ENCODE peak calls at places on chromosomes 16 and 17, in six cellular contexts. I is A549, K is GM12878, P is HepG2, D is endothelial cell of umbilical vein, N is K562. J is an unnamed sample.

GRCh38 chr17:31470592-31470991 is 79.1 kb downstream of the RAB11FIP4 start:
- DNase-seq in K (no peak), I (no peak), N (no peak), D (no peak), P (no peak), J (no peak)

GRCh38 chr16:8958344-8958808 is 5.3 kb downstream of the USP7 start:
- DNase-seq in K (no peak), D (peak; percentile 54), I (no peak), N (no peak), P (no peak), J (peak; percentile 74)

GRCh38 chr17:45380046-45380765 is 52.5 kb downstream of the ARHGAP27 start:
- DNase-seq in N (no peak), I (no peak), D (no peak), P (no peak), K (no peak), J (no peak)

GRCh38 chr17:31678431-31678830 is 180.6 kb downstream of the COPRS start:
- DNase-seq in N (no peak), I (no peak), P (no peak), D (no peak), K (no peak), J (peak; percentile 78)

GRCh38 chr17:64230551-64231408 is 32.3 kb downstream of the TEX2 start:
- DNase-seq in N (no peak), D (peak; percentile 28), K (no peak), I (peak; percentile 14), P (no peak), J (no peak)

GRCh38 chr16:50674831-50675230 is 6.3 kb downstream of the SNX20 start:
- DNase-seq in P (no peak), K (no peak), D (no peak), I (no peak), N (no peak), J (no peak)

GRCh38 chr16:754208-755097 is 6.1 kb upstream of the MSLN start:
- DNase-seq in P (no peak), I (no peak), N (no peak), D (no peak), K (no peak), J (peak; percentile 64)

GRCh38 chr16:1154291-1154886 is 1.5 kb downstream of the CACNA1H start:
- DNase-seq in I (peak; percentile 74), N (no peak), P (no peak), K (no peak), D (no peak), J (no peak)

GRCh38 chr17:40846515-40847155 is 20.4 kb downstream of the KRT12 start:
- DNase-seq in P (no peak), N (no peak), I (no peak), K (no peak), D (no peak), J (no peak)

GRCh38 chr17:57606111-57606875 is 138.8 kb downstream of the CCDC182 start:
- DNase-seq in K (no peak), D (no peak), I (no peak), N (no peak), P (no peak), J (no peak)

GRCh38 chr17:42617956-42618431 is 8.5 kb downstream of the TUBG1 start:
- DNase-seq in K (peak; percentile 47), N (peak; percentile 50), D (no peak), I (no peak), P (no peak), J (no peak)

GRCh38 chr16:25109643-25110042 is 1.9 kb upstream of the LCMT1 start:
- DNase-seq in K (no peak), P (peak; percentile 74), I (peak; percentile 91), D (peak; percentile 83), N (no peak), J (no peak)

GRCh38 chr17:8744086-8744781 is 402 bp downstream of the CCDC42 start:
- DNase-seq in D (no peak), K (no peak), N (no peak), P (no peak), I (no peak), J (no peak)

GRCh38 chr16:70151941-70152509 is 21.6 kb upstream of the CLEC18C start:
- DNase-seq in P (no peak), D (no peak), N (peak; percentile 8), K (no peak), I (no peak), J (no peak)

GRCh38 chr16:65809627-65810026 is 556.9 kb upstream of the CDH5 start:
- DNase-seq in I (no peak), D (no peak), P (no peak), K (no peak), N (no peak), J (no peak)

GRCh38 chr17:40347319-40348135 is 17.0 kb downstream of the GJD3 start:
- DNase-seq in P (no peak), K (no peak), D (peak; percentile 32), N (no peak), I (no peak), J (no peak)

DNA sequence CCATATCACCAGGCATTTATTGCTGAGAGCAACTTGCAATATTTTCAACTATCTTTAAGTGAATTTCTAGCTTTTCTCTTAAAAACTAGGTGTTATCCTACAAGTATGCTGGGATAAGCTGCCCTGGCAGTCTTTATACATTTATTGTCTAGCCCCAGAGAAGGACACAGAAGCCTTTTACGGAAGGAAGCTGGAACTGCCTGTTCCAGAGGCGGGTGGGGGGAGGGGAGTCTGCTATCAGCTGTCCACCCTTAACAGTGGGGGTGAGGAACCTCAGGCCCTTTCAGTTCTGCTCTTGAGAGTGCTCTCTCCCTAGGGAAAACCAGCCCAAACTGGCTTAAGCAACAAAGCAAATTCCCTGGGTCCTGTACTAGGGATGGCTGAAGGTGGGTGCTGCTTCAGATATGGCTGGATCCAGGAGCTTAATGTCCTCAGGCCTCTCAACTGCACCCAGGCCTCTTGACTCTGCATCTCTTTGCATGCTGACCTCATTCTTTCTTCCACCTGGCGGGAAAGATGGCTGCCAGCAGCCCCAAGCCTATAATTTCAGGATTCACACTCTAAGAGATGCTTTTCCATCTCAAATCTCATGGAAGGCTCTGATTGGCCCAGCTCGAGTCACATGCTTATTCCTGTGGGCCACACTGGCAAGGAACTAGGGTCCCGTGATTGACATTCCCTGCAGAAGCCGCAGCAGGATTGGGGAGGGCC is 16.6 kb downstream of the NAGPA start:
- DNase-seq in N (no peak), P (no peak), I (no peak), D (no peak), K (no peak), J (peak; percentile 39)
- TF ChIP-seq MAX in N (no peak), P (no peak), I (no peak), D (no peak), K (no peak), J (no peak)

GRCh38 chr16:74868501-74868900 is 93.9 kb upstream of the FA2H start:
- DNase-seq in D (peak; percentile 75), N (no peak), K (no peak), P (peak; percentile 76), I (no peak), J (no peak)

GRCh38 chr16:74868035-74868434 is 93.4 kb upstream of the FA2H start:
- DNase-seq in N (no peak), P (no peak), K (no peak), I (no peak), D (no peak), J (no peak)

GRCh38 chr16:74865922-74866598 is 91.4 kb upstream of the FA2H start:
- DNase-seq in D (no peak), K (no peak), P (peak; percentile 58), I (no peak), N (no peak), J (no peak)

GRCh38 chr16:74867281-74867849 is 92.7 kb upstream of the FA2H start:
- DNase-seq in P (no peak), N (no peak), I (no peak), D (no peak), K (no peak), J (no peak)

GRCh38 chr16:74862743-74863244 is 88.2 kb upstream of the FA2H start:
- DNase-seq in I (peak; percentile 63), N (peak; percentile 73), P (peak; percentile 66), D (peak; percentile 61), K (peak; percentile 45), J (peak; percentile 66)
- TF ChIP-seq MYC in I (no peak), N (peak; percentile 10), P (no peak), D (no peak), K (no peak), J (no peak)

GRCh38 chr16:84820305-84820684 is 510 bp downstream of the CRISPLD2 start:
- DNase-seq in N (no peak), D (no peak), K (no peak), I (no peak), P (no peak), J (no peak)
- TF ChIP-seq MAX in N (no peak), D (no peak), K (no peak), I (no peak), P (no peak), J (no peak)

GRCh38 chr16:67114793-67115192 is 5.1 kb downstream of the PHAF1 start:
- DNase-seq in P (no peak), N (no peak), D (no peak), I (no peak), K (no peak), J (no peak)

GRCh38 chr16:67116388-67117311 is 6.9 kb downstream of the PHAF1 start:
- DNase-seq in P (peak; percentile 66), K (no peak), I (no peak), D (peak; percentile 26), N (no peak), J (peak; percentile 62)

GRCh38 chr16:67112591-67113399 is 3.1 kb downstream of the PHAF1 start:
- DNase-seq in K (no peak), P (peak; percentile 62), N (no peak), I (no peak), D (peak; percentile 7), J (no peak)

GRCh38 chr16:67117716-67118115 is 8.0 kb downstream of the PHAF1 start:
- DNase-seq in N (no peak), K (no peak), I (no peak), P (no peak), D (no peak), J (no peak)

DNA sequence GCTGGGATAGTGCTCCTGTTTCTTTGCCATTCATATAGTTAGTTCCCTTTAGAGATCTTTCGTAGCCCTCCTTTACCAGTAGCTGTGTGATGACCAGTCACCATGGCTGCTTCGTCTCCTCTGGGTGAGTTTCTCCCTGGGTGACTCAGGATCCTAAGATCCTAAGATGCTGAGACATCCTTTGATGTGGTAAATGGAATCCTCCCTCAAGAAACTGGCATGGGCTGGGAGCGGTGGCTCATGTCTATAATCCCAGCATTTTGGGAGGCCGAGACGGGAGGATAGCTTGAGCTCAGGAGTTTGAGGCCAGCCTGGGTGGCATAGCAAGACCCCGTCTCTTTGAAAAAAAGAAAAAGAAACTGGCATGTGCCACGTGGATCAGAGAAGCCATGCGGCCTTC is 5.9 kb downstream of the PHAF1 start:
- DNase-seq in I (peak; percentile 58), P (no peak), N (no peak), K (no peak), D (no peak), J (no peak)
- TF ChIP-seq MYC in I (no peak), P (no peak), N (no peak), K (no peak), D (no peak), J (no peak)

GRCh38 chr17:74212262-74212912 is 984 bp upstream of the TTYH2 start:
- DNase-seq in D (peak; percentile 20), N (peak; percentile 40), K (no peak), P (no peak), I (no peak), J (peak; percentile 61)

GRCh38 chr17:74212913-74213791 is at the start of gene TTYH2:
- DNase-seq in P (peak; percentile 77), K (no peak), N (peak; percentile 91), D (peak; percentile 73), I (peak; percentile 77), J (peak; percentile 85)

GRCh38 chr17:74210191-74211140 is 2.9 kb upstream of the TTYH2 start:
- DNase-seq in N (peak; percentile 58), K (no peak), I (peak; percentile 69), D (peak; percentile 79), P (peak; percentile 44), J (peak; percentile 73)

GRCh38 chr17:74211929-74212261 is 1.5 kb upstream of the TTYH2 start:
- DNase-seq in D (no peak), K (no peak), P (no peak), I (no peak), N (no peak), J (no peak)

GRCh38 chr17:74211141-74211928 is 2.0 kb upstream of the TTYH2 start:
- DNase-seq in K (no peak), I (no peak), P (no peak), D (no peak), N (no peak), J (peak; percentile 40)
- TF ChIP-seq MAX in K (no peak), I (peak; percentile 25), P (no peak), D (no peak), N (no peak), J (no peak)

J was measured in NB4.